ENCODE peak calls at places on chromosomes 3 and 15, in eight cellular contexts. One of them, this sample, is unnamed.

GRCh38 chr3:58366699-58367098 is 34.0 kb downstream of the PXK start:
- DNase-seq in hepatic stellate cell: no peak
- DNase-seq in tibial nerve: no peak
- DNase-seq in PC-3: no peak
- DNase-seq in NCI-H748 treated with DMSO at 0.1 percent for 48 hours: no peak
- DNase-seq in left ventricle myocardium inferior: no peak
- DNase-seq in activated naive CD4-positive, alpha-beta T cell: no peak
- DNase-seq in fibroblast of mammary gland: peak; percentile 48
- DNase-seq in this sample: no peak

GRCh38 chr15:91982401-91982800 is 128.9 kb downstream of the SLCO3A1 start:
- DNase-seq in tibial nerve: no peak
- DNase-seq in NCI-H748 treated with DMSO at 0.1 percent for 48 hours: no peak
- DNase-seq in fibroblast of mammary gland: no peak
- DNase-seq in hepatic stellate cell: no peak
- DNase-seq in PC-3: peak; percentile 22
- DNase-seq in activated naive CD4-positive, alpha-beta T cell: no peak
- DNase-seq in left ventricle myocardium inferior: no peak
- DNase-seq in this sample: peak; percentile 21

GRCh38 chr15:64620991-64621495 is 154.3 kb downstream of the RBPMS2 start:
- DNase-seq in hepatic stellate cell: no peak
- DNase-seq in tibial nerve: no peak
- DNase-seq in fibroblast of mammary gland: no peak
- DNase-seq in PC-3: no peak
- DNase-seq in NCI-H748 treated with DMSO at 0.1 percent for 48 hours: no peak
- DNase-seq in activated naive CD4-positive, alpha-beta T cell: no peak
- DNase-seq in left ventricle myocardium inferior: no peak
- DNase-seq in this sample: no peak

GRCh38 chr3:20280257-20280656 is 94.3 kb upstream of the SGO1 start:
- DNase-seq in NCI-H748 treated with DMSO at 0.1 percent for 48 hours: no peak
- DNase-seq in tibial nerve: no peak
- DNase-seq in hepatic stellate cell: no peak
- DNase-seq in left ventricle myocardium inferior: no peak
- DNase-seq in PC-3: no peak
- DNase-seq in activated naive CD4-positive, alpha-beta T cell: no peak
- DNase-seq in fibroblast of mammary gland: no peak
- DNase-seq in this sample: no peak

GRCh38 chr15:23687143-23687470 is at the start of gene NDN:
- DNase-seq in left ventricle myocardium inferior: peak; percentile 45
- DNase-seq in fibroblast of mammary gland: peak; percentile 56
- DNase-seq in activated naive CD4-positive, alpha-beta T cell: no peak
- DNase-seq in hepatic stellate cell: peak; percentile 26
- DNase-seq in NCI-H748 treated with DMSO at 0.1 percent for 48 hours: no peak
- DNase-seq in tibial nerve: no peak
- DNase-seq in PC-3: no peak
- DNase-seq in this sample: no peak

GRCh38 chr3:159032311-159032710 is 230.5 kb downstream of the MFSD1 start:
- DNase-seq in hepatic stellate cell: no peak
- DNase-seq in left ventricle myocardium inferior: no peak
- DNase-seq in activated naive CD4-positive, alpha-beta T cell: no peak
- DNase-seq in tibial nerve: no peak
- DNase-seq in NCI-H748 treated with DMSO at 0.1 percent for 48 hours: no peak
- DNase-seq in PC-3: peak; percentile 77
- DNase-seq in fibroblast of mammary gland: peak; percentile 49
- DNase-seq in this sample: no peak

GRCh38 chr15:39579487-39580116 is 1.3 kb upstream of the THBS1 start:
- DNase-seq in hepatic stellate cell: peak; percentile 72
- DNase-seq in left ventricle myocardium inferior: peak; percentile 74
- DNase-seq in PC-3: peak; percentile 89
- DNase-seq in tibial nerve: peak; percentile 69
- DNase-seq in NCI-H748 treated with DMSO at 0.1 percent for 48 hours: no peak
- DNase-seq in fibroblast of mammary gland: peak; percentile 91
- DNase-seq in activated naive CD4-positive, alpha-beta T cell: no peak
- DNase-seq in this sample: peak; percentile 44

GRCh38 chr15:86382341-86382740 is 302.7 kb downstream of the AGBL1 start:
- DNase-seq in fibroblast of mammary gland: no peak
- DNase-seq in left ventricle myocardium inferior: no peak
- DNase-seq in PC-3: no peak
- DNase-seq in NCI-H748 treated with DMSO at 0.1 percent for 48 hours: peak; percentile 22
- DNase-seq in activated naive CD4-positive, alpha-beta T cell: no peak
- DNase-seq in hepatic stellate cell: no peak
- DNase-seq in tibial nerve: no peak
- DNase-seq in this sample: no peak

GRCh38 chr15:74432968-74433591 is 678 bp downstream of the SEMA7A start:
- DNase-seq in tibial nerve: no peak
- DNase-seq in fibroblast of mammary gland: no peak
- DNase-seq in left ventricle myocardium inferior: no peak
- DNase-seq in activated naive CD4-positive, alpha-beta T cell: no peak
- DNase-seq in PC-3: no peak
- DNase-seq in NCI-H748 treated with DMSO at 0.1 percent for 48 hours: no peak
- DNase-seq in hepatic stellate cell: no peak
- DNase-seq in this sample: no peak

GRCh38 chr3:39170461-39170860 is 17.1 kb upstream of the CSRNP1 start:
- DNase-seq in PC-3: no peak
- DNase-seq in left ventricle myocardium inferior: no peak
- DNase-seq in tibial nerve: no peak
- DNase-seq in fibroblast of mammary gland: no peak
- DNase-seq in activated naive CD4-positive, alpha-beta T cell: no peak
- DNase-seq in hepatic stellate cell: no peak
- DNase-seq in NCI-H748 treated with DMSO at 0.1 percent for 48 hours: no peak
- DNase-seq in this sample: no peak

This sample was measured in HT-29.